ENCODE peak calls at places on chromosomes 6 and 20, in nine cellular contexts. A is COR-L47; G is GM06990; B is tibial artery; H is lung microvascular endothelial cell; I is tibial nerve; F is SJSA1; R is activated naive CD4-positive, alpha-beta T cell treated with anti-CD3 and anti-CD28 coated beads, Interleukin-2, amount 10 ng/mL, durations not matched to agents 7 days and 5 days; V is Ammon's horn. C is an unnamed sample.

GRCh38 chr6:48474764-48475674 is 364.0 kb upstream of the PTCHD4 start:
- DNase-seq in A (no peak), G (no peak), B (no peak), H (no peak), I (no peak), F (no peak), R (no peak), V (no peak), C (no peak)

GRCh38 chr6:156564128-156564806 is 212.9 kb upstream of the ARID1B start:
- DNase-seq in A (peak), G (peak), B (peak), H (peak), I (peak), F (peak), R (peak), V (peak), C (peak)

GRCh38 chr6:16446241-16446640 is 207.9 kb downstream of the GMPR start:
- DNase-seq in A (no peak), G (no peak), B (no peak), H (no peak), I (no peak), F (no peak), R (no peak), V (no peak), C (no peak)

GRCh38 chr6:43953794-43954310 is 173.4 kb downstream of the MRPL14 start:
- DNase-seq in A (no peak), G (no peak), B (no peak), H (no peak), I (no peak), F (peak), R (peak), V (no peak), C (peak)

GRCh38 chr20:22861990-22862389 is 173.1 kb upstream of the SSTR4 start:
- DNase-seq in A (no peak), G (no peak), B (no peak), H (peak), I (no peak), F (no peak), R (no peak), V (no peak), C (no peak)

GRCh38 chr20:47319517-47320252 is 36.8 kb downstream of the ZMYND8 start:
- DNase-seq in A (no peak), G (no peak), B (peak), H (peak), I (no peak), F (no peak), R (no peak), V (peak), C (peak)

GRCh38 chr6:169752074-169752623 is 727 bp downstream of the ERMARD start:
- DNase-seq in A (no peak), G (no peak), B (no peak), H (peak), I (no peak), F (no peak), R (no peak), V (no peak), C (no peak)

GRCh38 chr6:129513471-129513870 is 196.5 kb downstream of the ARHGAP18 start:
- DNase-seq in A (no peak), G (no peak), B (no peak), H (no peak), I (no peak), F (no peak), R (no peak), V (no peak), C (no peak)

GRCh38 chr6:139515511-139515910 is 141.1 kb upstream of the CITED2 start:
- DNase-seq in A (no peak), G (no peak), B (no peak), H (no peak), I (no peak), F (peak), R (no peak), V (no peak), C (no peak)

GRCh38 chr20:45861157-45862075 is 4.0 kb downstream of the ZSWIM3 start:
- DNase-seq in A (peak), G (no peak), B (no peak), H (peak), I (no peak), F (no peak), R (no peak), V (no peak), C (no peak)

GRCh38 chr6:52876056-52876787 is 33.3 kb downstream of the GSTA3 start:
- DNase-seq in A (peak), G (no peak), B (no peak), H (no peak), I (no peak), F (no peak), R (no peak), V (no peak), C (no peak)

GRCh38 chr6:32952817-32953739 is at the start of gene HLA-DMA:
- DNase-seq in A (no peak), G (peak), B (peak), H (peak), I (peak), F (peak), R (peak), V (peak), C (peak)

GRCh38 chr20:18724077-18724476 is 89.5 kb upstream of the SCP2D1 start:
- DNase-seq in A (no peak), G (no peak), B (no peak), H (no peak), I (no peak), F (no peak), R (no peak), V (no peak), C (no peak)

GRCh38 chr20:58515240-58516212 is at the start of gene APCDD1L:
- DNase-seq in A (no peak), G (no peak), B (peak), H (no peak), I (no peak), F (peak), R (no peak), V (no peak), C (peak)

GRCh38 chr6:22764521-22764920 is 195.2 kb downstream of the HDGFL1 start:
- DNase-seq in A (no peak), G (no peak), B (no peak), H (no peak), I (no peak), F (no peak), R (no peak), V (no peak), C (no peak)

GRCh38 chr20:63100926-63101699 is 94.3 kb upstream of the BHLHE23 start:
- DNase-seq in A (no peak), G (no peak), B (no peak), H (no peak), I (no peak), F (no peak), R (peak), V (no peak), C (peak)

GRCh38 chr6:138162104-138162946 is 586 bp downstream of the ARFGEF3 start:
- DNase-seq in A (no peak), G (no peak), B (no peak), H (peak), I (no peak), F (no peak), R (peak), V (peak), C (no peak)

GRCh38 chr6:127570739-127571389 is 6.1 kb upstream of the C6orf58 start:
- DNase-seq in A (no peak), G (peak), B (no peak), H (no peak), I (no peak), F (no peak), R (no peak), V (no peak), C (no peak)

GRCh38 chr20:56409521-56409920 is 2.5 kb upstream of the CASS4 start:
- DNase-seq in A (no peak), G (no peak), B (no peak), H (no peak), I (no peak), F (no peak), R (no peak), V (no peak), C (no peak)

GRCh38 chr6:152723398-152723797 is 25.7 kb downstream of the MYCT1 start:
- DNase-seq in A (no peak), G (no peak), B (no peak), H (no peak), I (no peak), F (no peak), R (no peak), V (no peak), C (no peak)

GRCh38 chr6:41634657-41635056 is 3.6 kb upstream of the MDFI start:
- DNase-seq in A (peak), G (no peak), B (no peak), H (no peak), I (no peak), F (no peak), R (no peak), V (peak), C (no peak)

GRCh38 chr20:60037120-60037499 is 78.9 kb downstream of the CDH26 start:
- DNase-seq in A (no peak), G (no peak), B (no peak), H (no peak), I (no peak), F (peak), R (no peak), V (no peak), C (no peak)

GRCh38 chr6:154538664-154539235 is 28.3 kb upstream of the CNKSR3 start:
- DNase-seq in A (no peak), G (no peak), B (no peak), H (no peak), I (no peak), F (no peak), R (no peak), V (no peak), C (no peak)

GRCh38 chr20:45345104-45345936 is 2.9 kb downstream of the SDC4 start:
- DNase-seq in A (peak), G (no peak), B (no peak), H (peak), I (no peak), F (no peak), R (no peak), V (no peak), C (peak)

GRCh38 chr6:132445201-132445951 is 44.1 kb upstream of the MOXD1 start:
- DNase-seq in A (no peak), G (no peak), B (no peak), H (no peak), I (no peak), F (no peak), R (no peak), V (no peak), C (no peak)

GRCh38 chr6:92767101-92767500 is 652.3 kb downstream of the EPHA7 start:
- DNase-seq in A (no peak), G (no peak), B (no peak), H (no peak), I (no peak), F (no peak), R (no peak), V (no peak), C (no peak)

GRCh38 chr20:51966296-51966971 is 164.1 kb upstream of the SALL4 start:
- DNase-seq in A (no peak), G (peak), B (peak), H (peak), I (peak), F (peak), R (no peak), V (peak), C (peak)

GRCh38 chr6:135243871-135244796 is 63.0 kb downstream of the MYB start:
- DNase-seq in A (no peak), G (no peak), B (no peak), H (peak), I (no peak), F (no peak), R (no peak), V (no peak), C (no peak)

GRCh38 chr6:11164717-11165646 is 53.5 kb upstream of the ERVFRD-1 start:
- DNase-seq in A (no peak), G (no peak), B (no peak), H (no peak), I (no peak), F (no peak), R (no peak), V (no peak), C (no peak)

GRCh38 chr6:124119591-124119990 is 315.9 kb downstream of the NKAIN2 start:
- DNase-seq in A (peak), G (no peak), B (no peak), H (no peak), I (no peak), F (no peak), R (no peak), V (no peak), C (no peak)

GRCh38 chr6:106380407-106380806 is 19.9 kb downstream of the CRYBG1 start:
- DNase-seq in A (no peak), G (no peak), B (no peak), H (no peak), I (no peak), F (no peak), R (no peak), V (no peak), C (no peak)

GRCh38 chr6:51675551-51676275 is 411.7 kb downstream of the PKHD1 start:
- DNase-seq in A (no peak), G (no peak), B (no peak), H (no peak), I (no peak), F (no peak), R (no peak), V (no peak), C (no peak)

GRCh38 chr6:13012977-13013680 is 296.6 kb downstream of the PHACTR1 start:
- DNase-seq in A (peak), G (no peak), B (no peak), H (peak), I (no peak), F (no peak), R (peak), V (peak), C (no peak)

GRCh38 chr6:29647927-29648642 is 8.8 kb upstream of the MOG start:
- DNase-seq in A (peak), G (no peak), B (no peak), H (peak), I (no peak), F (no peak), R (no peak), V (no peak), C (no peak)

GRCh38 chr6:31690231-31691077 is 9.6 kb upstream of the LY6G5C start:
- DNase-seq in A (no peak), G (no peak), B (no peak), H (no peak), I (no peak), F (no peak), R (no peak), V (no peak), C (no peak)

GRCh38 chr20:59120919-59121318 is 42.7 kb upstream of the ZNF831 start:
- DNase-seq in A (no peak), G (no peak), B (no peak), H (no peak), I (no peak), F (no peak), R (no peak), V (no peak), C (no peak)

GRCh38 chr6:13813011-13813410 is 1.3 kb downstream of the MCUR1 start:
- DNase-seq in A (no peak), G (no peak), B (no peak), H (no peak), I (no peak), F (no peak), R (no peak), V (no peak), C (no peak)

GRCh38 chr6:168546173-168546572 is 105.2 kb downstream of the SMOC2 start:
- DNase-seq in A (no peak), G (no peak), B (peak), H (no peak), I (peak), F (no peak), R (no peak), V (no peak), C (no peak)